ENCODE peak calls at places on chromosomes 13 and 19, in six cellular contexts. C, N, B, O, T and I are unnamed samples.

GRCh38 chr13:77952737-77953136 is 34.1 kb upstream of the EDNRB start:
- DNase-seq in C (no peak), N (no peak), B (no peak), O (no peak), T (no peak), I (no peak)

GRCh38 chr19:30649934-30650614 is 277.9 kb downstream of the ZNF536 start:
- DNase-seq in C (peak), N (no peak), B (no peak), O (peak), T (no peak), I (no peak)

GRCh38 chr13:110506859-110507566 is 54.5 kb downstream of the RAB20 start:
- DNase-seq in C (no peak), N (peak), B (no peak), O (no peak), T (no peak), I (peak)

GRCh38 chr13:111636271-111636670 is 315.8 kb downstream of the TEX29 start:
- DNase-seq in C (no peak), N (no peak), B (no peak), O (no peak), T (no peak), I (no peak)

GRCh38 chr19:18765224-18765623 is 25.9 kb downstream of the COMP start:
- DNase-seq in C (no peak), N (no peak), B (no peak), O (peak), T (no peak), I (no peak)

GRCh38 chr13:82803341-82803740 is 1078.9 kb downstream of the SLITRK1 start:
- DNase-seq in C (no peak), N (no peak), B (no peak), O (no peak), T (no peak), I (no peak)

GRCh38 chr13:114070098-114070799 is 62.2 kb downstream of the RASA3 start:
- DNase-seq in C (no peak), N (peak), B (peak), O (no peak), T (no peak), I (no peak)

GRCh38 chr13:93080587-93080986 is 146.0 kb upstream of the GPC6 start:
- DNase-seq in C (no peak), N (no peak), B (no peak), O (no peak), T (no peak), I (no peak)

GRCh38 chr13:81048026-81048461 is 707.1 kb upstream of the SPRY2 start:
- DNase-seq in C (no peak), N (no peak), B (no peak), O (no peak), T (no peak), I (no peak)

GRCh38 chr19:30498707-30499106 is 126.5 kb downstream of the ZNF536 start:
- DNase-seq in C (no peak), N (no peak), B (peak), O (no peak), T (no peak), I (no peak)

GRCh38 chr19:29587518-29587986 is 18.5 kb upstream of the POP4 start:
- DNase-seq in C (peak), N (no peak), B (no peak), O (no peak), T (peak), I (no peak)

GRCh38 chr13:85631801-85632200 is 167.4 kb downstream of the SLITRK6 start:
- DNase-seq in C (no peak), N (no peak), B (no peak), O (no peak), T (no peak), I (no peak)

GRCh38 chr19:52492201-52492960 is 35.1 kb upstream of the ZNF808 start:
- DNase-seq in C (no peak), N (no peak), B (no peak), O (no peak), T (no peak), I (no peak)

GRCh38 chr19:46528601-46529447 is 33.2 kb upstream of the PNMA8B start:
- DNase-seq in C (no peak), N (no peak), B (no peak), O (no peak), T (no peak), I (no peak)

GRCh38 chr13:33953781-33954180 is 135.8 kb downstream of the RFC3 start:
- DNase-seq in C (no peak), N (no peak), B (no peak), O (no peak), T (no peak), I (no peak)

GRCh38 chr19:53598361-53598760 is 33.4 kb upstream of the DPRX start:
- DNase-seq in C (no peak), N (no peak), B (no peak), O (no peak), T (no peak), I (no peak)

GRCh38 chr13:49368688-49369087 is 75.2 kb downstream of the CAB39L start:
- DNase-seq in C (no peak), N (no peak), B (no peak), O (peak), T (no peak), I (no peak)

GRCh38 chr19:9836021-9836420 is 903 bp downstream of the PIN1 start:
- DNase-seq in C (no peak), N (no peak), B (no peak), O (peak), T (no peak), I (no peak)

GRCh38 chr13:27082325-27082724 is 89.3 kb downstream of the USP12 start:
- DNase-seq in C (no peak), N (no peak), B (no peak), O (no peak), T (no peak), I (no peak)

GRCh38 chr13:44243198-44243852 is 130.3 kb upstream of the SERP2 start:
- DNase-seq in C (peak), N (peak), B (peak), O (peak), T (no peak), I (no peak)

GRCh38 chr13:60369242-60369641 is 27.8 kb upstream of the TDRD3 start:
- DNase-seq in C (no peak), N (no peak), B (no peak), O (no peak), T (no peak), I (no peak)

GRCh38 chr13:34217343-34218094 is 399.6 kb downstream of the RFC3 start:
- DNase-seq in C (no peak), N (no peak), B (no peak), O (no peak), T (no peak), I (no peak)

GRCh38 chr19:14528419-14529253 is 758 bp upstream of the TECR start:
- DNase-seq in C (no peak), N (no peak), B (no peak), O (no peak), T (no peak), I (no peak)

GRCh38 chr19:30227661-30228112 is 144.5 kb upstream of the ZNF536 start:
- DNase-seq in C (peak), N (peak), B (peak), O (peak), T (no peak), I (peak)

GRCh38 chr13:58080806-58081205 is 449.3 kb downstream of the PCDH17 start:
- DNase-seq in C (no peak), N (no peak), B (no peak), O (no peak), T (no peak), I (no peak)

GRCh38 chr19:53549354-53549753 is 11.4 kb downstream of the ZNF331 start:
- DNase-seq in C (no peak), N (no peak), B (no peak), O (no peak), T (no peak), I (no peak)

GRCh38 chr19:6761053-6761676 is 6.1 kb downstream of the SH2D3A start:
- DNase-seq in C (peak), N (no peak), B (no peak), O (peak), T (no peak), I (no peak)

GRCh38 chr19:49264258-49264657 is 60.7 kb downstream of the SLC6A16 start:
- DNase-seq in C (no peak), N (no peak), B (no peak), O (no peak), T (no peak), I (no peak)

GRCh38 chr13:31045621-31046081 is 113.2 kb downstream of the TEX26 start:
- DNase-seq in C (peak), N (peak), B (no peak), O (no peak), T (no peak), I (peak)

GRCh38 chr19:46766569-46767317 is 20.5 kb upstream of the STRN4 start:
- DNase-seq in C (peak), N (no peak), B (no peak), O (peak), T (peak), I (no peak)

GRCh38 chr19:30159636-30160035 is 212.5 kb upstream of the ZNF536 start:
- DNase-seq in C (no peak), N (no peak), B (no peak), O (no peak), T (no peak), I (peak)

GRCh38 chr19:18634612-18635290 is 2.1 kb upstream of the KLHL26 start:
- DNase-seq in C (no peak), N (no peak), B (no peak), O (no peak), T (no peak), I (no peak)

GRCh38 chr13:26599885-26600284 is 42.4 kb downstream of the WASF3 start:
- DNase-seq in C (no peak), N (no peak), B (no peak), O (no peak), T (no peak), I (no peak)

GRCh38 chr19:4965061-4965460 is 3.9 kb upstream of the KDM4B start:
- DNase-seq in C (no peak), N (no peak), B (no peak), O (no peak), T (no peak), I (no peak)